ENCODE peak calls at places on chromosome 19, in seven cellular contexts. One of them, this sample, is unnamed.

GRCh38 chr19:18274776-18275356 is 614 bp upstream of the IQCN start:
- DNase-seq in GM10248: no peak
- DNase-seq in ELR: peak; percentile 92
- DNase-seq in CD8-positive, alpha-beta T cell: no peak
- DNase-seq in cardiac muscle cell: peak; percentile 90
- DNase-seq in LNCaP clone FGC: peak; percentile 66
- DNase-seq in stimulated activated CD4-positive, alpha-beta T cell treated with anti-CD3 and anti-CD28 coated beads, Interleukin-1b, Interleukin-23, amount 100 ng/mL, for 1 hour: no peak
- DNase-seq in this sample: no peak

GRCh38 chr19:56071151-56071550 is 49.9 kb downstream of the ZNF787 start:
- DNase-seq in GM10248: no peak
- DNase-seq in ELR: peak; percentile 29
- DNase-seq in CD8-positive, alpha-beta T cell: no peak
- DNase-seq in cardiac muscle cell: no peak
- DNase-seq in LNCaP clone FGC: no peak
- DNase-seq in stimulated activated CD4-positive, alpha-beta T cell treated with anti-CD3 and anti-CD28 coated beads, Interleukin-1b, Interleukin-23, amount 100 ng/mL, for 1 hour: no peak
- DNase-seq in this sample: no peak

GRCh38 chr19:3591876-3592613 is 6.8 kb downstream of the GIPC3 start:
- DNase-seq in GM10248: no peak
- DNase-seq in ELR: no peak
- DNase-seq in CD8-positive, alpha-beta T cell: no peak
- DNase-seq in cardiac muscle cell: peak; percentile 40
- DNase-seq in LNCaP clone FGC: no peak
- DNase-seq in stimulated activated CD4-positive, alpha-beta T cell treated with anti-CD3 and anti-CD28 coated beads, Interleukin-1b, Interleukin-23, amount 100 ng/mL, for 1 hour: no peak
- DNase-seq in this sample: no peak

GRCh38 chr19:719081-719512 is 10.4 kb downstream of the PALM start:
- DNase-seq in GM10248: no peak
- DNase-seq in ELR: no peak
- DNase-seq in CD8-positive, alpha-beta T cell: no peak
- DNase-seq in cardiac muscle cell: peak; percentile 66
- DNase-seq in LNCaP clone FGC: no peak
- DNase-seq in stimulated activated CD4-positive, alpha-beta T cell treated with anti-CD3 and anti-CD28 coated beads, Interleukin-1b, Interleukin-23, amount 100 ng/mL, for 1 hour: no peak
- DNase-seq in this sample: no peak

GRCh38 chr19:2569596-2570465 is 93.9 kb downstream of the GADD45B start:
- DNase-seq in GM10248: no peak
- DNase-seq in ELR: no peak
- DNase-seq in CD8-positive, alpha-beta T cell: no peak
- DNase-seq in cardiac muscle cell: no peak
- DNase-seq in LNCaP clone FGC: no peak
- DNase-seq in stimulated activated CD4-positive, alpha-beta T cell treated with anti-CD3 and anti-CD28 coated beads, Interleukin-1b, Interleukin-23, amount 100 ng/mL, for 1 hour: no peak
- DNase-seq in this sample: no peak

GRCh38 chr19:38774181-38774950 is 1.0 kb upstream of the LGALS7 start:
- DNase-seq in GM10248: no peak
- DNase-seq in ELR: no peak
- DNase-seq in CD8-positive, alpha-beta T cell: no peak
- DNase-seq in cardiac muscle cell: no peak
- DNase-seq in LNCaP clone FGC: no peak
- DNase-seq in stimulated activated CD4-positive, alpha-beta T cell treated with anti-CD3 and anti-CD28 coated beads, Interleukin-1b, Interleukin-23, amount 100 ng/mL, for 1 hour: no peak
- DNase-seq in this sample: no peak

GRCh38 chr19:56106397-56106849 is 14.7 kb downstream of the ZNF787 start:
- DNase-seq in GM10248: no peak
- DNase-seq in ELR: no peak
- DNase-seq in CD8-positive, alpha-beta T cell: no peak
- DNase-seq in cardiac muscle cell: no peak
- DNase-seq in LNCaP clone FGC: no peak
- DNase-seq in stimulated activated CD4-positive, alpha-beta T cell treated with anti-CD3 and anti-CD28 coated beads, Interleukin-1b, Interleukin-23, amount 100 ng/mL, for 1 hour: no peak
- DNase-seq in this sample: no peak

GRCh38 chr19:49097453-49098288 is 12.4 kb downstream of the SNRNP70 start:
- DNase-seq in GM10248: peak; percentile 82
- DNase-seq in ELR: peak; percentile 82
- DNase-seq in CD8-positive, alpha-beta T cell: peak; percentile 83
- DNase-seq in cardiac muscle cell: peak; percentile 82
- DNase-seq in LNCaP clone FGC: peak; percentile 69
- DNase-seq in stimulated activated CD4-positive, alpha-beta T cell treated with anti-CD3 and anti-CD28 coated beads, Interleukin-1b, Interleukin-23, amount 100 ng/mL, for 1 hour: peak; percentile 31
- DNase-seq in this sample: peak; percentile 79

GRCh38 chr19:8449830-8450229 is 5.1 kb downstream of the HNRNPM start:
- DNase-seq in GM10248: no peak
- DNase-seq in ELR: no peak
- DNase-seq in CD8-positive, alpha-beta T cell: no peak
- DNase-seq in cardiac muscle cell: no peak
- DNase-seq in LNCaP clone FGC: no peak
- DNase-seq in stimulated activated CD4-positive, alpha-beta T cell treated with anti-CD3 and anti-CD28 coated beads, Interleukin-1b, Interleukin-23, amount 100 ng/mL, for 1 hour: no peak
- DNase-seq in this sample: no peak

GRCh38 chr19:2014731-2015610 is 543 bp downstream of the BTBD2 start:
- DNase-seq in GM10248: peak; percentile 72
- DNase-seq in ELR: peak; percentile 53
- DNase-seq in CD8-positive, alpha-beta T cell: peak; percentile 61
- DNase-seq in cardiac muscle cell: peak; percentile 25
- DNase-seq in LNCaP clone FGC: no peak
- DNase-seq in stimulated activated CD4-positive, alpha-beta T cell treated with anti-CD3 and anti-CD28 coated beads, Interleukin-1b, Interleukin-23, amount 100 ng/mL, for 1 hour: no peak
- DNase-seq in this sample: peak; percentile 50

GRCh38 chr19:42074513-42075363 is 1.2 kb upstream of the ZNF574 start:
- DNase-seq in GM10248: peak; percentile 53
- DNase-seq in ELR: peak; percentile 56
- DNase-seq in CD8-positive, alpha-beta T cell: no peak
- DNase-seq in cardiac muscle cell: peak; percentile 22
- DNase-seq in LNCaP clone FGC: no peak
- DNase-seq in stimulated activated CD4-positive, alpha-beta T cell treated with anti-CD3 and anti-CD28 coated beads, Interleukin-1b, Interleukin-23, amount 100 ng/mL, for 1 hour: no peak
- DNase-seq in this sample: no peak

GRCh38 chr19:40610396-40611064 is 9.4 kb downstream of the LTBP4 start:
- DNase-seq in GM10248: no peak
- DNase-seq in ELR: no peak
- DNase-seq in CD8-positive, alpha-beta T cell: peak; percentile 78
- DNase-seq in cardiac muscle cell: no peak
- DNase-seq in LNCaP clone FGC: no peak
- DNase-seq in stimulated activated CD4-positive, alpha-beta T cell treated with anti-CD3 and anti-CD28 coated beads, Interleukin-1b, Interleukin-23, amount 100 ng/mL, for 1 hour: no peak
- DNase-seq in this sample: no peak

GRCh38 chr19:51417107-51417806 is at the start of gene SIGLEC10:
- DNase-seq in GM10248: peak; percentile 85
- DNase-seq in ELR: peak; percentile 36
- DNase-seq in CD8-positive, alpha-beta T cell: no peak
- DNase-seq in cardiac muscle cell: peak; percentile 23
- DNase-seq in LNCaP clone FGC: no peak
- DNase-seq in stimulated activated CD4-positive, alpha-beta T cell treated with anti-CD3 and anti-CD28 coated beads, Interleukin-1b, Interleukin-23, amount 100 ng/mL, for 1 hour: no peak
- DNase-seq in this sample: no peak

GRCh38 chr19:15087182-15087581 is 5.2 kb downstream of the OR1I1 start:
- DNase-seq in GM10248: no peak
- DNase-seq in ELR: no peak
- DNase-seq in CD8-positive, alpha-beta T cell: no peak
- DNase-seq in cardiac muscle cell: no peak
- DNase-seq in LNCaP clone FGC: no peak
- DNase-seq in stimulated activated CD4-positive, alpha-beta T cell treated with anti-CD3 and anti-CD28 coated beads, Interleukin-1b, Interleukin-23, amount 100 ng/mL, for 1 hour: no peak
- DNase-seq in this sample: no peak

GRCh38 chr19:49335784-49336481 is 727 bp downstream of the CD37 start:
- DNase-seq in GM10248: peak; percentile 67
- DNase-seq in ELR: no peak
- DNase-seq in CD8-positive, alpha-beta T cell: no peak
- DNase-seq in cardiac muscle cell: no peak
- DNase-seq in LNCaP clone FGC: no peak
- DNase-seq in stimulated activated CD4-positive, alpha-beta T cell treated with anti-CD3 and anti-CD28 coated beads, Interleukin-1b, Interleukin-23, amount 100 ng/mL, for 1 hour: no peak
- DNase-seq in this sample: no peak

GRCh38 chr19:19464339-19465098 is 50.8 kb downstream of the TSSK6 start:
- DNase-seq in GM10248: no peak
- DNase-seq in ELR: no peak
- DNase-seq in CD8-positive, alpha-beta T cell: no peak
- DNase-seq in cardiac muscle cell: peak; percentile 80
- DNase-seq in LNCaP clone FGC: peak; percentile 83
- DNase-seq in stimulated activated CD4-positive, alpha-beta T cell treated with anti-CD3 and anti-CD28 coated beads, Interleukin-1b, Interleukin-23, amount 100 ng/mL, for 1 hour: no peak
- DNase-seq in this sample: no peak

GRCh38 chr19:590396-590745 is 690 bp downstream of the HCN2 start:
- DNase-seq in GM10248: no peak
- DNase-seq in ELR: peak; percentile 40
- DNase-seq in CD8-positive, alpha-beta T cell: peak; percentile 61
- DNase-seq in cardiac muscle cell: peak; percentile 56
- DNase-seq in LNCaP clone FGC: no peak
- DNase-seq in stimulated activated CD4-positive, alpha-beta T cell treated with anti-CD3 and anti-CD28 coated beads, Interleukin-1b, Interleukin-23, amount 100 ng/mL, for 1 hour: no peak
- DNase-seq in this sample: no peak

GRCh38 chr19:33350538-33351309 is 22.8 kb upstream of the CEBPG start:
- DNase-seq in GM10248: no peak
- DNase-seq in ELR: peak; percentile 65
- DNase-seq in CD8-positive, alpha-beta T cell: no peak
- DNase-seq in cardiac muscle cell: peak; percentile 69
- DNase-seq in LNCaP clone FGC: no peak
- DNase-seq in stimulated activated CD4-positive, alpha-beta T cell treated with anti-CD3 and anti-CD28 coated beads, Interleukin-1b, Interleukin-23, amount 100 ng/mL, for 1 hour: no peak
- DNase-seq in this sample: no peak

GRCh38 chr19:16326401-16327130 is 1.9 kb downstream of the KLF2 start:
- DNase-seq in GM10248: no peak
- DNase-seq in ELR: no peak
- DNase-seq in CD8-positive, alpha-beta T cell: peak; percentile 84
- DNase-seq in cardiac muscle cell: peak; percentile 34
- DNase-seq in LNCaP clone FGC: no peak
- DNase-seq in stimulated activated CD4-positive, alpha-beta T cell treated with anti-CD3 and anti-CD28 coated beads, Interleukin-1b, Interleukin-23, amount 100 ng/mL, for 1 hour: no peak
- DNase-seq in this sample: no peak

GRCh38 chr19:58556633-58557252 is 1.7 kb downstream of the UBE2M start:
- DNase-seq in GM10248: no peak
- DNase-seq in ELR: no peak
- DNase-seq in CD8-positive, alpha-beta T cell: no peak
- DNase-seq in cardiac muscle cell: no peak
- DNase-seq in LNCaP clone FGC: no peak
- DNase-seq in stimulated activated CD4-positive, alpha-beta T cell treated with anti-CD3 and anti-CD28 coated beads, Interleukin-1b, Interleukin-23, amount 100 ng/mL, for 1 hour: no peak
- DNase-seq in this sample: no peak

GRCh38 chr19:29651622-29652394 is 13.5 kb upstream of the PLEKHF1 start:
- DNase-seq in GM10248: no peak
- DNase-seq in ELR: no peak
- DNase-seq in CD8-positive, alpha-beta T cell: no peak
- DNase-seq in cardiac muscle cell: no peak
- DNase-seq in LNCaP clone FGC: no peak
- DNase-seq in stimulated activated CD4-positive, alpha-beta T cell treated with anti-CD3 and anti-CD28 coated beads, Interleukin-1b, Interleukin-23, amount 100 ng/mL, for 1 hour: no peak
- DNase-seq in this sample: no peak

GRCh38 chr19:33040994-33041827 is 23.5 kb downstream of the RHPN2 start:
- DNase-seq in GM10248: no peak
- DNase-seq in ELR: peak; percentile 14
- DNase-seq in CD8-positive, alpha-beta T cell: no peak
- DNase-seq in cardiac muscle cell: peak; percentile 57
- DNase-seq in LNCaP clone FGC: no peak
- DNase-seq in stimulated activated CD4-positive, alpha-beta T cell treated with anti-CD3 and anti-CD28 coated beads, Interleukin-1b, Interleukin-23, amount 100 ng/mL, for 1 hour: no peak
- DNase-seq in this sample: no peak

GRCh38 chr19:29384676-29385075 is 141.1 kb upstream of the VSTM2B start:
- DNase-seq in GM10248: no peak
- DNase-seq in ELR: no peak
- DNase-seq in CD8-positive, alpha-beta T cell: no peak
- DNase-seq in cardiac muscle cell: no peak
- DNase-seq in LNCaP clone FGC: no peak
- DNase-seq in stimulated activated CD4-positive, alpha-beta T cell treated with anti-CD3 and anti-CD28 coated beads, Interleukin-1b, Interleukin-23, amount 100 ng/mL, for 1 hour: no peak
- DNase-seq in this sample: no peak

GRCh38 chr19:4086336-4086953 is 19.7 kb upstream of the ZBTB7A start:
- DNase-seq in GM10248: no peak
- DNase-seq in ELR: no peak
- DNase-seq in CD8-positive, alpha-beta T cell: no peak
- DNase-seq in cardiac muscle cell: no peak
- DNase-seq in LNCaP clone FGC: no peak
- DNase-seq in stimulated activated CD4-positive, alpha-beta T cell treated with anti-CD3 and anti-CD28 coated beads, Interleukin-1b, Interleukin-23, amount 100 ng/mL, for 1 hour: no peak
- DNase-seq in this sample: no peak

GRCh38 chr19:6719540-6719861 is 949 bp downstream of the C3 start:
- DNase-seq in GM10248: no peak
- DNase-seq in ELR: no peak
- DNase-seq in CD8-positive, alpha-beta T cell: no peak
- DNase-seq in cardiac muscle cell: no peak
- DNase-seq in LNCaP clone FGC: no peak
- DNase-seq in stimulated activated CD4-positive, alpha-beta T cell treated with anti-CD3 and anti-CD28 coated beads, Interleukin-1b, Interleukin-23, amount 100 ng/mL, for 1 hour: no peak
- DNase-seq in this sample: no peak

GRCh38 chr19:35295792-35296462 is 4.0 kb downstream of the MAG start:
- DNase-seq in GM10248: peak; percentile 80
- DNase-seq in ELR: no peak
- DNase-seq in CD8-positive, alpha-beta T cell: peak; percentile 75
- DNase-seq in cardiac muscle cell: no peak
- DNase-seq in LNCaP clone FGC: no peak
- DNase-seq in stimulated activated CD4-positive, alpha-beta T cell treated with anti-CD3 and anti-CD28 coated beads, Interleukin-1b, Interleukin-23, amount 100 ng/mL, for 1 hour: peak; percentile 3
- DNase-seq in this sample: no peak

GRCh38 chr19:17327654-17328516 is 6.8 kb downstream of the ANO8 start:
- DNase-seq in GM10248: peak; percentile 81
- DNase-seq in ELR: no peak
- DNase-seq in CD8-positive, alpha-beta T cell: peak; percentile 73
- DNase-seq in cardiac muscle cell: peak; percentile 83
- DNase-seq in LNCaP clone FGC: peak; percentile 91
- DNase-seq in stimulated activated CD4-positive, alpha-beta T cell treated with anti-CD3 and anti-CD28 coated beads, Interleukin-1b, Interleukin-23, amount 100 ng/mL, for 1 hour: no peak
- DNase-seq in this sample: peak; percentile 71

GRCh38 chr19:34778342-34778741 is 5.3 kb upstream of the ZNF599 start:
- DNase-seq in GM10248: no peak
- DNase-seq in ELR: no peak
- DNase-seq in CD8-positive, alpha-beta T cell: no peak
- DNase-seq in cardiac muscle cell: no peak
- DNase-seq in LNCaP clone FGC: no peak
- DNase-seq in stimulated activated CD4-positive, alpha-beta T cell treated with anti-CD3 and anti-CD28 coated beads, Interleukin-1b, Interleukin-23, amount 100 ng/mL, for 1 hour: no peak
- DNase-seq in this sample: no peak

GRCh38 chr19:50759886-50760285 is 10.4 kb upstream of the GPR32 start:
- DNase-seq in GM10248: no peak
- DNase-seq in ELR: peak; percentile 64
- DNase-seq in CD8-positive, alpha-beta T cell: no peak
- DNase-seq in cardiac muscle cell: peak; percentile 30
- DNase-seq in LNCaP clone FGC: no peak
- DNase-seq in stimulated activated CD4-positive, alpha-beta T cell treated with anti-CD3 and anti-CD28 coated beads, Interleukin-1b, Interleukin-23, amount 100 ng/mL, for 1 hour: no peak
- DNase-seq in this sample: no peak

GRCh38 chr19:42042455-42043170 is 27.4 kb downstream of the GRIK5 start:
- DNase-seq in GM10248: no peak
- DNase-seq in ELR: no peak
- DNase-seq in CD8-positive, alpha-beta T cell: no peak
- DNase-seq in cardiac muscle cell: no peak
- DNase-seq in LNCaP clone FGC: no peak
- DNase-seq in stimulated activated CD4-positive, alpha-beta T cell treated with anti-CD3 and anti-CD28 coated beads, Interleukin-1b, Interleukin-23, amount 100 ng/mL, for 1 hour: no peak
- DNase-seq in this sample: no peak

GRCh38 chr19:14512420-14512961 is 5.7 kb downstream of the DNAJB1 start:
- DNase-seq in GM10248: no peak
- DNase-seq in ELR: no peak
- DNase-seq in CD8-positive, alpha-beta T cell: no peak
- DNase-seq in cardiac muscle cell: no peak
- DNase-seq in LNCaP clone FGC: no peak
- DNase-seq in stimulated activated CD4-positive, alpha-beta T cell treated with anti-CD3 and anti-CD28 coated beads, Interleukin-1b, Interleukin-23, amount 100 ng/mL, for 1 hour: no peak
- DNase-seq in this sample: no peak

GRCh38 chr19:35990771-35991730 is 3.9 kb upstream of the SDHAF1 start:
- DNase-seq in GM10248: no peak
- DNase-seq in ELR: no peak
- DNase-seq in CD8-positive, alpha-beta T cell: no peak
- DNase-seq in cardiac muscle cell: no peak
- DNase-seq in LNCaP clone FGC: no peak
- DNase-seq in stimulated activated CD4-positive, alpha-beta T cell treated with anti-CD3 and anti-CD28 coated beads, Interleukin-1b, Interleukin-23, amount 100 ng/mL, for 1 hour: no peak
- DNase-seq in this sample: no peak

GRCh38 chr19:22286151-22286810 is at the start of gene ZNF729:
- DNase-seq in GM10248: no peak
- DNase-seq in ELR: no peak
- DNase-seq in CD8-positive, alpha-beta T cell: no peak
- DNase-seq in cardiac muscle cell: no peak
- DNase-seq in LNCaP clone FGC: no peak
- DNase-seq in stimulated activated CD4-positive, alpha-beta T cell treated with anti-CD3 and anti-CD28 coated beads, Interleukin-1b, Interleukin-23, amount 100 ng/mL, for 1 hour: no peak
- DNase-seq in this sample: no peak

GRCh38 chr19:14571695-14572490 is at the start of gene NDUFB7:
- DNase-seq in GM10248: peak; percentile 91
- DNase-seq in ELR: peak; percentile 97
- DNase-seq in CD8-positive, alpha-beta T cell: peak; percentile 90
- DNase-seq in cardiac muscle cell: peak; percentile 96
- DNase-seq in LNCaP clone FGC: peak; percentile 88
- DNase-seq in stimulated activated CD4-positive, alpha-beta T cell treated with anti-CD3 and anti-CD28 coated beads, Interleukin-1b, Interleukin-23, amount 100 ng/mL, for 1 hour: peak; percentile 73
- DNase-seq in this sample: peak; percentile 56

GRCh38 chr19:5929646-5930045 is 15.6 kb downstream of the CAPS start:
- DNase-seq in GM10248: no peak
- DNase-seq in ELR: no peak
- DNase-seq in CD8-positive, alpha-beta T cell: no peak
- DNase-seq in cardiac muscle cell: no peak
- DNase-seq in LNCaP clone FGC: no peak
- DNase-seq in stimulated activated CD4-positive, alpha-beta T cell treated with anti-CD3 and anti-CD28 coated beads, Interleukin-1b, Interleukin-23, amount 100 ng/mL, for 1 hour: no peak
- DNase-seq in this sample: no peak